ENCODE peak calls at places on chromosome 16, in nine cellular contexts. N is fibroblast of lung; V is heart right ventricle; H is pancreas; L is CD8-positive, alpha-beta T cell; R is body of pancreas; E is tibial nerve; M is left ventricle myocardium inferior; K is spleen. B is an unnamed sample.

GRCh38 chr16:24568392-24568791 is 29.0 kb downstream of the RBBP6 start:
- DNase-seq in N (peak), V (no peak), H (no peak), L (no peak), R (no peak), E (no peak), M (no peak), K (no peak), B (no peak)

GRCh38 chr16:23362460-23363317 is 60.6 kb downstream of the SCNN1B start:
- DNase-seq in N (no peak), V (peak), H (peak), L (no peak), R (peak), E (peak), M (no peak), K (peak), B (no peak)

GRCh38 chr16:79415983-79416641 is 184.4 kb downstream of the MAF start:
- DNase-seq in N (no peak), V (no peak), H (no peak), L (peak), R (no peak), E (no peak), M (no peak), K (no peak), B (no peak)

GRCh38 chr16:8505327-8505991 is 84.9 kb downstream of the TMEM114 start:
- DNase-seq in N (no peak), V (no peak), H (no peak), L (no peak), R (no peak), E (no peak), M (no peak), K (no peak), B (no peak)

GRCh38 chr16:14232106-14232890 is 161.2 kb downstream of the MRTFB start:
- DNase-seq in N (peak), V (no peak), H (peak), L (no peak), R (peak), E (no peak), M (no peak), K (no peak), B (no peak)

GRCh38 chr16:4021916-4022315 is 94.3 kb downstream of the ADCY9 start:
- DNase-seq in N (no peak), V (no peak), H (no peak), L (no peak), R (no peak), E (no peak), M (no peak), K (no peak), B (no peak)

GRCh38 chr16:69859105-69859969 is 91.8 kb upstream of the CLEC18A start:
- DNase-seq in N (no peak), V (peak), H (peak), L (no peak), R (peak), E (peak), M (peak), K (no peak), B (no peak)

GRCh38 chr16:1101133-1101532 is 5.1 kb upstream of the C1QTNF8 start:
- DNase-seq in N (no peak), V (no peak), H (no peak), L (no peak), R (no peak), E (no peak), M (no peak), K (no peak), B (no peak)

GRCh38 chr16:785563-786535 is 2.3 kb downstream of the RPUSD1 start:
- DNase-seq in N (peak), V (peak), H (peak), L (peak), R (peak), E (peak), M (peak), K (peak), B (peak)

GRCh38 chr16:89564476-89565255 is 4.2 kb downstream of the RPL13 start:
- DNase-seq in N (no peak), V (no peak), H (no peak), L (peak), R (no peak), E (no peak), M (no peak), K (no peak), B (no peak)

GRCh38 chr16:51951668-51952298 is 595.2 kb downstream of the TOX3 start:
- DNase-seq in N (peak), V (no peak), H (no peak), L (no peak), R (peak), E (no peak), M (no peak), K (no peak), B (no peak)

GRCh38 chr16:49330562-49331201 is 42.9 kb upstream of the C16orf78 start:
- DNase-seq in N (no peak), V (no peak), H (no peak), L (no peak), R (no peak), E (no peak), M (no peak), K (no peak), B (no peak)

GRCh38 chr16:6125483-6126259 is 1028.1 kb upstream of the EEF2KMT start:
- DNase-seq in N (no peak), V (no peak), H (no peak), L (no peak), R (no peak), E (no peak), M (no peak), K (no peak), B (no peak)

GRCh38 chr16:85170066-85171003 is 58.1 kb upstream of the CIBAR2 start:
- DNase-seq in N (peak), V (no peak), H (no peak), L (no peak), R (no peak), E (no peak), M (no peak), K (no peak), B (no peak)

GRCh38 chr16:85592700-85593502 is 20.2 kb upstream of the GSE1 start:
- DNase-seq in N (peak), V (no peak), H (no peak), L (no peak), R (no peak), E (no peak), M (no peak), K (no peak), B (no peak)

GRCh38 chr16:69397821-69398521 is 12.2 kb upstream of the TERF2 start:
- DNase-seq in N (peak), V (no peak), H (peak), L (no peak), R (peak), E (peak), M (no peak), K (no peak), B (no peak)

GRCh38 chr16:81623365-81624102 is 155.6 kb upstream of the PLCG2 start:
- DNase-seq in N (peak), V (no peak), H (no peak), L (peak), R (peak), E (peak), M (no peak), K (no peak), B (peak)

GRCh38 chr16:87581867-87582220 is 20.5 kb upstream of the JPH3 start:
- DNase-seq in N (peak), V (peak), H (peak), L (no peak), R (peak), E (peak), M (peak), K (peak), B (no peak)

GRCh38 chr16:26317885-26318284 is 626.1 kb downstream of the HS3ST4 start:
- DNase-seq in N (no peak), V (no peak), H (no peak), L (no peak), R (no peak), E (no peak), M (no peak), K (no peak), B (no peak)

GRCh38 chr16:5479925-5480324 is 382.3 kb upstream of the EEF2KMT start:
- DNase-seq in N (no peak), V (no peak), H (no peak), L (no peak), R (no peak), E (no peak), M (no peak), K (no peak), B (no peak)

GRCh38 chr16:89319883-89320716 is 102.6 kb downstream of the ZNF778 start:
- DNase-seq in N (peak), V (peak), H (no peak), L (peak), R (peak), E (no peak), M (no peak), K (peak), B (no peak)

GRCh38 chr16:86852135-86852534 is 273.8 kb downstream of the FOXL1 start:
- DNase-seq in N (no peak), V (no peak), H (no peak), L (no peak), R (no peak), E (no peak), M (no peak), K (no peak), B (no peak)

GRCh38 chr16:74573622-74574021 is 33.3 kb downstream of the GLG1 start:
- DNase-seq in N (no peak), V (no peak), H (no peak), L (no peak), R (no peak), E (no peak), M (no peak), K (no peak), B (no peak)

GRCh38 chr16:12347365-12347764 is 370.8 kb downstream of the SNX29 start:
- DNase-seq in N (no peak), V (no peak), H (no peak), L (no peak), R (no peak), E (no peak), M (no peak), K (no peak), B (no peak)

GRCh38 chr16:21611178-21611545 is 11.8 kb downstream of the METTL9 start:
- DNase-seq in N (peak), V (no peak), H (no peak), L (no peak), R (no peak), E (no peak), M (no peak), K (no peak), B (no peak)

GRCh38 chr16:25040543-25040942 is 25.4 kb upstream of the ARHGAP17 start:
- DNase-seq in N (no peak), V (no peak), H (no peak), L (no peak), R (no peak), E (no peak), M (no peak), K (no peak), B (no peak)

GRCh38 chr16:2792945-2793344 is 5.3 kb upstream of the PRSS41 start:
- DNase-seq in N (no peak), V (no peak), H (no peak), L (no peak), R (no peak), E (no peak), M (no peak), K (no peak), B (no peak)

GRCh38 chr16:22318690-22319358 is 21.6 kb downstream of the POLR3E start:
- DNase-seq in N (peak), V (no peak), H (no peak), L (peak), R (peak), E (peak), M (no peak), K (peak), B (no peak)

GRCh38 chr16:56643080-56643778 is 4.8 kb downstream of the MT1A start:
- DNase-seq in N (peak), V (peak), H (peak), L (peak), R (peak), E (peak), M (peak), K (peak), B (no peak)

GRCh38 chr16:14400285-14400977 is 229.6 kb downstream of the PARN start:
- DNase-seq in N (no peak), V (no peak), H (no peak), L (no peak), R (no peak), E (no peak), M (no peak), K (no peak), B (no peak)

GRCh38 chr16:66895697-66895995 is 15.3 kb downstream of the PDP2 start:
- DNase-seq in N (no peak), V (no peak), H (no peak), L (no peak), R (no peak), E (no peak), M (no peak), K (no peak), B (no peak)
- H3K27ac ChIP-seq in N (no peak), V (no peak), H (no peak), L (no peak), R (no peak), E (no peak), M (no peak), K (no peak), B (no peak)

GRCh38 chr16:30358577-30358936 is 3.4 kb upstream of the CD2BP2 start:
- DNase-seq in N (no peak), V (no peak), H (peak), L (no peak), R (no peak), E (no peak), M (no peak), K (no peak), B (no peak)
- H3K27ac ChIP-seq in N (no peak), V (no peak), H (no peak), L (no peak), R (no peak), E (no peak), M (no peak), K (no peak), B (no peak)

GRCh38 chr16:27341549-27341948 is 27.8 kb downstream of the IL4R start:
- DNase-seq in N (no peak), V (no peak), H (no peak), L (no peak), R (no peak), E (no peak), M (no peak), K (no peak), B (no peak)

GRCh38 chr16:27340654-27341053 is 26.9 kb downstream of the IL4R start:
- DNase-seq in N (no peak), V (no peak), H (no peak), L (no peak), R (no peak), E (no peak), M (no peak), K (no peak), B (no peak)

GRCh38 chr16:27339180-27339579 is 25.4 kb downstream of the IL4R start:
- DNase-seq in N (no peak), V (no peak), H (no peak), L (no peak), R (no peak), E (no peak), M (no peak), K (no peak), B (no peak)

GRCh38 chr16:27344707-27345106 is 30.9 kb downstream of the IL4R start:
- DNase-seq in N (no peak), V (no peak), H (no peak), L (no peak), R (no peak), E (no peak), M (no peak), K (no peak), B (no peak)

GRCh38 chr16:27341971-27342370 is 28.2 kb downstream of the IL4R start:
- DNase-seq in N (no peak), V (no peak), H (no peak), L (no peak), R (no peak), E (no peak), M (no peak), K (no peak), B (no peak)
- H3K27ac ChIP-seq in N (no peak), V (no peak), H (no peak), L (no peak), R (no peak), E (no peak), M (no peak), K (peak), B (no peak)

GRCh38 chr16:54843424-54843750 is 87.3 kb upstream of the IRX5 start:
- DNase-seq in N (no peak), V (no peak), H (no peak), L (no peak), R (no peak), E (no peak), M (no peak), K (no peak), B (no peak)

GRCh38 chr16:54847609-54848008 is 83.1 kb upstream of the IRX5 start:
- DNase-seq in N (no peak), V (no peak), H (no peak), L (no peak), R (no peak), E (no peak), M (no peak), K (no peak), B (no peak)

GRCh38 chr16:54842743-54843423 is 87.8 kb upstream of the IRX5 start:
- DNase-seq in N (no peak), V (no peak), H (no peak), L (no peak), R (no peak), E (no peak), M (no peak), K (no peak), B (no peak)

GRCh38 chr16:54847207-54847606 is 83.5 kb upstream of the IRX5 start:
- DNase-seq in N (no peak), V (no peak), H (no peak), L (no peak), R (no peak), E (no peak), M (no peak), K (no peak), B (no peak)

DNA sequence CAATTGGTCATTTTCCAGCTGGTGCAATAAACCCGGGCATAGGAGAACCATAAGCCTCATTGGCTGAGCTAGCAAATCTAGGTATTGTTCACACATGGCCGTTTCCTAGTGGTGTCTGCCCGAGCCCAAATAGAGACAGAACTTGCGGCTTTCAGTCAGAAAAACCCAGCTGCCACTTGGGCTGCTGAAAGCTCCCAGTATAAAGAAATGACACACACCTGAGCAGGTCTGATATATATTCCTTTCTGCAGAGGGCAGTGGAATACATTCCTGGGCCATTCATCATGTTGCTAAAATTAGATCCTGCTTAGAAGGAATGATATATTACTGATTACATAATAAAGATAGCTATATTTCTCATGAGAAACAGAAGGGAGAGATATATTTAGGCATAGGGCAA is 83.9 kb upstream of the IRX5 start:
- DNase-seq in N (no peak), V (no peak), H (no peak), L (no peak), R (no peak), E (no peak), M (no peak), K (no peak), B (no peak)
- H3K27ac ChIP-seq in N (no peak), V (no peak), H (no peak), L (no peak), R (no peak), E (no peak), M (no peak), K (no peak), B (no peak)

DNA sequence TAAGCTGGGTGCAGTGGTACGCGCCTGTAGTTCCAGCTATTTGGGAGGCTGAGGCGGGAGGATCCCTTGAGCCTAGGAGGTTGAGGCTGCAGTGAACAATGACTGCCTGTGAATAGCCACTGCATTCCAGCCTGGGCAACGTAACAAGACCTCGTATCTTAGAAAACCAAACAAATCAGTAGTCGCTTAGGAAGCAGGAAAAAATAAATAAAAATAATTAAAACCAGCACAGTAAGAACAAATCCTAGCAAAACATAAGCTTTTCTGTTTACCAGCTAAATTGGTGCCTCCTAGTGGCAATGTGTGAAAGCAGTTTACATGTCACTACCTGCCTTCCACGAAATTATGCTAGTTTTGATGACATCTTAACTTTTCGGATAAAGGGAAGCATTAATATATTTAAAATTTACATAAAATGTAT is 1.3 kb downstream of the ARMC5 start:
- DNase-seq in N (peak), V (no peak), H (no peak), L (no peak), R (no peak), E (no peak), M (no peak), K (peak), B (no peak)
- H3K27ac ChIP-seq in N (peak), V (peak), H (peak), L (peak), R (peak), E (no peak), M (peak), K (peak), B (no peak)

GRCh38 chr16:10385725-10386516 is at the start of gene ATF7IP2:
- DNase-seq in N (peak), V (peak), H (peak), L (peak), R (peak), E (peak), M (peak), K (peak), B (peak)
- H3K27ac ChIP-seq in N (peak), V (peak), H (peak), L (peak), R (peak), E (no peak), M (peak), K (peak), B (no peak)

GRCh38 chr16:19522369-19523159 is 666 bp upstream of the GDE1 start:
- DNase-seq in N (no peak), V (no peak), H (no peak), L (no peak), R (no peak), E (no peak), M (no peak), K (no peak), B (no peak)

GRCh38 chr16:19521471-19522368 is at the start of gene GDE1:
- DNase-seq in N (peak), V (peak), H (peak), L (peak), R (peak), E (peak), M (peak), K (peak), B (peak)

GRCh38 chr16:19523184-19523558 is 571 bp upstream of the CCP110 start:
- DNase-seq in N (no peak), V (peak), H (no peak), L (no peak), R (no peak), E (no peak), M (no peak), K (peak), B (no peak)

GRCh38 chr16:19518423-19518822 is 3.5 kb downstream of the GDE1 start:
- DNase-seq in N (no peak), V (no peak), H (no peak), L (no peak), R (no peak), E (no peak), M (no peak), K (no peak), B (no peak)

GRCh38 chr16:19520861-19521331 is 1.0 kb downstream of the GDE1 start:
- DNase-seq in N (peak), V (no peak), H (no peak), L (peak), R (no peak), E (no peak), M (no peak), K (no peak), B (no peak)
- H3K27ac ChIP-seq in N (peak), V (peak), H (peak), L (no peak), R (peak), E (no peak), M (peak), K (peak), B (peak)

GRCh38 chr16:64419832-64420231 is 702.0 kb downstream of the CDH11 start:
- DNase-seq in N (no peak), V (no peak), H (no peak), L (no peak), R (no peak), E (no peak), M (no peak), K (no peak), B (no peak)

GRCh38 chr16:64416232-64417010 is 705.4 kb downstream of the CDH11 start:
- DNase-seq in N (peak), V (no peak), H (no peak), L (no peak), R (no peak), E (no peak), M (no peak), K (no peak), B (no peak)

GRCh38 chr16:64421515-64421914 is 700.3 kb downstream of the CDH11 start:
- DNase-seq in N (no peak), V (no peak), H (no peak), L (no peak), R (no peak), E (no peak), M (no peak), K (no peak), B (no peak)

GRCh38 chr16:64412578-64413280 is 709.1 kb downstream of the CDH11 start:
- DNase-seq in N (peak), V (no peak), H (no peak), L (no peak), R (no peak), E (no peak), M (no peak), K (no peak), B (peak)

GRCh38 chr16:64417711-64418227 is 704.1 kb downstream of the CDH11 start:
- DNase-seq in N (peak), V (no peak), H (no peak), L (no peak), R (no peak), E (no peak), M (no peak), K (no peak), B (no peak)
- H3K27ac ChIP-seq in N (no peak), V (peak), H (no peak), L (no peak), R (no peak), E (no peak), M (no peak), K (peak), B (no peak)

B was measured in substantia nigra.